ENCODE peak calls at places on chromosomes 4 and X, in six cellular contexts. A is H9, I is neuronal stem cell, O is mesendoderm, V is mesenchymal stem cell, K is trophoblast cell. R is an unnamed sample.

GRCh38 chrX:149392896-149393295 is 112.2 kb downstream of the IDS start:
- DNase-seq in V (peak), I (no peak), A (no peak), K (no peak), O (no peak), R (no peak)

GRCh38 chrX:68431836-68432235 is 1.5 kb downstream of the OPHN1 start:
- DNase-seq in A (no peak), I (no peak), O (no peak), V (no peak), K (no peak), R (peak)

GRCh38 chr4:164252286-164252685 is 501.6 kb upstream of the SMIM31 start:
- DNase-seq in A (peak), K (no peak), V (peak), I (peak), O (peak), R (no peak)

GRCh38 chr4:108006361-108006760 is 16.7 kb downstream of the HADH start:
- DNase-seq in O (no peak), I (no peak), A (no peak), V (no peak), K (no peak), R (no peak)

GRCh38 chr4:80305466-80305865 is 30.1 kb upstream of the CFAP299 start:
- DNase-seq in V (peak), O (no peak), A (no peak), K (no peak), I (no peak), R (peak)

GRCh38 chr4:878796-879729 is 53.1 kb downstream of the GAK start:
- DNase-seq in V (no peak), I (no peak), K (no peak), O (no peak), A (no peak), R (no peak)

GRCh38 chr4:111639876-111640275 is 505.4 kb upstream of the FAM241A start:
- DNase-seq in O (no peak), K (no peak), V (peak), I (no peak), A (no peak), R (peak)

GRCh38 chr4:955931-956381 is 17.4 kb downstream of the DGKQ start:
- DNase-seq in K (no peak), I (no peak), O (no peak), V (no peak), A (no peak), R (no peak)

GRCh38 chr4:158810487-158811215 is 41.8 kb downstream of the FNIP2 start:
- DNase-seq in O (no peak), I (no peak), V (peak), A (no peak), K (peak), R (peak)

GRCh38 chr4:43453058-43453457 is 560.5 kb downstream of the GRXCR1 start:
- DNase-seq in I (no peak), V (no peak), O (peak), K (no peak), A (no peak), R (no peak)

GRCh38 chrX:5644786-5645185 is 583.9 kb downstream of the NLGN4X start:
- DNase-seq in I (no peak), A (peak), K (no peak), O (no peak), V (no peak), R (no peak)

GRCh38 chrX:136397001-136397400 is 90.7 kb upstream of the BRS3 start:
- DNase-seq in K (no peak), A (no peak), O (peak), I (no peak), V (peak), R (no peak)

GRCh38 chrX:38841766-38842165 is 40.5 kb downstream of the MID1IP1 start:
- DNase-seq in I (no peak), A (no peak), V (no peak), K (no peak), O (no peak), R (no peak)

GRCh38 chrX:150605603-150606002 is 37.2 kb downstream of the MTM1 start:
- DNase-seq in O (no peak), V (no peak), A (no peak), I (no peak), K (no peak), R (no peak)

GRCh38 chrX:19350831-19351447 is 7.2 kb downstream of the PDHA1 start:
- DNase-seq in K (no peak), I (no peak), A (no peak), O (no peak), V (no peak), R (no peak)

GRCh38 chr4:13918110-13918509 is 290.6 kb upstream of the BOD1L1 start:
- DNase-seq in A (no peak), I (no peak), V (peak), K (peak), O (no peak), R (peak)

GRCh38 chrX:48897157-48897620 is 379 bp downstream of the TIMM17B start:
- DNase-seq in V (peak), I (peak), A (peak), K (peak), O (peak), R (peak)

GRCh38 chrX:149682031-149682430 is 29.8 kb upstream of the MAGEA11 start:
- DNase-seq in A (peak), K (peak), I (no peak), O (peak), V (no peak), R (no peak)

GRCh38 chr4:143424276-143424675 is 87.6 kb downstream of the GAB1 start:
- DNase-seq in K (no peak), O (no peak), V (peak), A (no peak), I (no peak), R (peak)

GRCh38 chr4:95729596-95729995 is 110.3 kb upstream of the PDHA2 start:
- DNase-seq in A (peak), V (no peak), O (peak), I (no peak), K (no peak), R (no peak)

GRCh38 chr4:156169011-156169410 is 215.3 kb upstream of the CTSO start:
- DNase-seq in I (peak), A (peak), K (peak), V (peak), O (peak), R (peak)

GRCh38 chr4:102826105-102826889 is 1.1 kb downstream of the UBE2D3 start:
- DNase-seq in A (no peak), K (peak), I (no peak), O (no peak), V (no peak), R (no peak)

GRCh38 chr4:102828497-102828808 is 1.1 kb upstream of the UBE2D3 start:
- DNase-seq in V (no peak), O (no peak), K (no peak), I (no peak), A (no peak), R (peak)

GRCh38 chr4:102827674-102828496 is 534 bp upstream of the UBE2D3 start:
- DNase-seq in V (peak), K (peak), I (peak), O (peak), A (peak), R (peak)

GRCh38 chr4:102825261-102826071 is 1.9 kb downstream of the UBE2D3 start:
- DNase-seq in I (peak), A (peak), K (peak), V (peak), O (peak), R (peak)

DNA sequence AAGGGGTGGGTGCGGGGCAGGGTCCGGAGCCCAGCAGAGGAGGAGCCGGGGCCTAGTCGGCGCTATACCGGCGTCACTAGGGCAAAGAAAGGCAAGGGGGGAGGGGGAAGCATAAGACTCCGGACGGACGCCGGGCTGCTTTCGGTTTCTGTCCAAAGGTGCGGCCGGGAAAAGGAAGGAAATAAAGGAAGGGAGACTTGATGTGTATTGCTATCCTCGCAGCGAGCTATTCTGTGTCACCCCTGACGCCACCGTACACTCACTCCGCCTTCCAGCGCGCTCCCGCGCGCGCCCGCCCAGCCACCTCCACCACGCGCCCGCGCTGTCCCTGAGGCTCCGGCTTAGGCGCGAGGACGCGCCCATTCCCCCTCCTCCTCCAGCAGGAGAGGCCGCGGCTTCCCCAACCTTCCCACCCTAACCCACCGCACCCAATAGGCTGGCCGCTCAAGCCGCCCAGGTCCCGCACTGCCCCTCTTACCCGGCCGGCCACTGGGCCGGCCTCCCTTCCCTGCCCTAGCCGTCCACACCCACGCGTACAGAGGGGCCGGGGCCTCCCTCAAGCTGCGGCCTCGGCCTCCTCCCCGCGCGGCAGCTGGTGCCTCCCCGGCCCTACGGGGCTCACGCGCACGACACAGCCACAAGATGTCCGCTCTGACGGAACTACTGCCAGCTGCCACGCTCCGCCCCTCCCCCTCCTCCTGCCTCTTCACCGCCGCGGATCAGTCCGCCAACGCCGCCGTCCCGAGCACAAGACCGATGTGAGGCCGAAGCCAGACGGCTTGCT is at the start of gene UBE2D3:
- DNase-seq in K (peak), I (peak), O (peak), V (peak), A (peak), R (peak)
- H3K18ac ChIP-seq in K (peak), I (peak), O (peak), V (peak), A (peak), R (peak)

GRCh38 chr4:128686032-128686465 is 123.5 kb upstream of the JADE1 start:
- DNase-seq in O (no peak), V (no peak), K (peak), A (no peak), I (no peak), R (peak)
- H2AK5ac ChIP-seq in O (no peak), V (no peak), K (no peak), A (no peak), I (no peak), R (no peak)

GRCh38 chr4:42281324-42282020 is 115.8 kb upstream of the SHISA3 start:
- DNase-seq in O (no peak), V (no peak), A (no peak), K (peak), I (no peak), R (no peak)
- H3K18ac ChIP-seq in O (no peak), V (no peak), A (no peak), K (no peak), I (no peak), R (no peak)

GRCh38 chr4:185839770-185840169 is 27.8 kb upstream of the SORBS2 start:
- DNase-seq in I (no peak), A (no peak), O (peak), V (peak), K (no peak), R (peak)
- H2AK5ac ChIP-seq in I (no peak), A (no peak), O (no peak), V (peak), K (peak), R (peak)